ENCODE peak calls at places on chromosomes 16 and 17, in six cellular contexts. T, W, B, X, J and V are unnamed samples.

GRCh38 chr16:22898131-22898530 is 84.2 kb downstream of the HS3ST2 start:
- DNase-seq in J (no peak), X (no peak), T (no peak), W (no peak), B (no peak), V (no peak)

GRCh38 chr16:85228970-85229430 is 116.7 kb upstream of the CIBAR2 start:
- DNase-seq in W (no peak), J (no peak), X (no peak), B (no peak), T (no peak), V (no peak)

GRCh38 chr16:10945065-10945787 is 862 bp downstream of the CLEC16A start:
- DNase-seq in B (no peak), W (no peak), J (no peak), T (no peak), X (no peak), V (no peak)

GRCh38 chr17:78804777-78805176 is 22.7 kb upstream of the CYTH1 start:
- DNase-seq in X (no peak), B (no peak), T (no peak), J (no peak), W (no peak), V (no peak)

GRCh38 chr17:19341211-19341631 is 21.3 kb downstream of the B9D1 start:
- DNase-seq in J (peak), W (no peak), X (no peak), B (no peak), T (no peak), V (peak)

GRCh38 chr17:3959295-3959899 is 4.8 kb downstream of the ATP2A3 start:
- DNase-seq in B (no peak), X (no peak), W (peak), J (no peak), T (peak), V (no peak)

GRCh38 chr17:28338056-28338768 is 2.7 kb downstream of the TNFAIP1 start:
- DNase-seq in T (peak), B (no peak), W (peak), X (no peak), J (no peak), V (no peak)

GRCh38 chr17:72974605-72975232 is 117.8 kb downstream of the SLC39A11 start:
- DNase-seq in X (no peak), J (no peak), B (no peak), W (no peak), T (peak), V (no peak)

GRCh38 chr16:53968454-53968853 is 264.5 kb downstream of the FTO start:
- DNase-seq in J (no peak), T (peak), B (no peak), W (peak), X (no peak), V (no peak)

GRCh38 chr17:44533533-44534246 is 23.6 kb upstream of the FZD2 start:
- DNase-seq in T (peak), W (peak), B (peak), J (peak), X (peak), V (peak)

GRCh38 chr17:29589524-29590260 is at the start of gene GIT1:
- DNase-seq in B (peak), T (peak), X (peak), J (peak), W (peak), V (peak)

GRCh38 chr16:50065624-50066481 is at the start of gene HEATR3:
- DNase-seq in W (peak), T (peak), X (peak), B (peak), J (peak), V (peak)

GRCh38 chr17:50841949-50842354 is 6.6 kb downstream of the WFIKKN2 start:
- DNase-seq in J (peak), T (peak), X (peak), B (peak), W (peak), V (peak)

GRCh38 chr17:79936661-79937434 is 97.6 kb upstream of the CBX4 start:
- DNase-seq in B (no peak), J (no peak), W (peak), T (peak), X (no peak), V (no peak)

GRCh38 chr17:44202756-44203155 is 3.1 kb upstream of the ATXN7L3 start:
- DNase-seq in J (no peak), B (no peak), T (no peak), W (no peak), X (no peak), V (no peak)

GRCh38 chr17:39077874-39078273 is 73.6 kb downstream of the PLXDC1 start:
- DNase-seq in B (no peak), T (no peak), X (no peak), W (no peak), J (no peak), V (no peak)
- TF ChIP-seq CTCF in B (no peak), T (peak), X (no peak), W (no peak), J (no peak), V (peak)

GRCh38 chr17:21376585-21376834 is 353 bp downstream of the KCNJ12 start:
- DNase-seq in T (no peak), X (no peak), W (no peak), J (no peak), B (no peak), V (no peak)

GRCh38 chr17:21378553-21378952 is 2.4 kb downstream of the KCNJ12 start:
- DNase-seq in B (no peak), W (no peak), X (no peak), J (no peak), T (no peak), V (no peak)

GRCh38 chr17:21376835-21377690 is 906 bp downstream of the KCNJ12 start:
- DNase-seq in T (peak), J (no peak), B (peak), W (peak), X (no peak), V (no peak)

GRCh38 chr17:21379080-21379711 is 3.0 kb downstream of the KCNJ12 start:
- DNase-seq in X (no peak), W (no peak), B (no peak), J (no peak), T (no peak), V (no peak)

DNA sequence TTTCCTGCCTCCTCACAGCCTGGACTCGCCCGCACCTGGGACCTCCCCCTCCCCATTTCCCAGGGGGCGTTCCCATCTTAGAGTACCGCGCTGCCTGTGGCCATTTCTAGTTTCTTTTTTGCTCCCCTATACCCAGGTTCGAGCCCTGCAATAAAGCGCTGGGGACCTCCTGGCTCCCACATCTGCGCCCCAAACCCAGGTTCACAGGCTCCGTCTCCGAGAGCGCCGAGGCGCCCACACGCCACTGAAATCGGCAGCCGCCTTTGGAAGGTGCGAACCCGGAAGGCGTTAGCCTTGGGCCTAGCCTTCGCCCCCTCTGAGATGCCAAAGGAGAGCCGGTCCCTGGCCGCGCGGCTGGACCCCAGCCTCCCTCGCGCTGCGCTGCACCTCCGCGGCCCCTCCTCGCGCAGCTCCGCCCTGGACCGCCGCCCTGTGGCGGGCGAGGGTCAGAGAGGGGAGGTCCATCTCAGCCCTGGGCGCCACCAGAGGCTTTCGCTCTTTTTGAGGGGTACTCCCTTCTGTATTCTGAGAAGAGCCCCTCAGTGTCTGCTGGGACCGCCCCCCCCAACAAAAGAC is 1.8 kb downstream of the KCNJ12 start:
- DNase-seq in J (no peak), X (no peak), W (no peak), T (no peak), B (peak), V (no peak)
- TF ChIP-seq CTCF in J (no peak), X (peak), W (no peak), T (no peak), B (no peak), V (no peak)

GRCh38 chr16:1941162-1941923 is 1.7 kb downstream of the MSRB1 start:
- DNase-seq in X (no peak), W (no peak), B (peak), J (no peak), T (no peak), V (no peak)
- TF ChIP-seq CTCF in X (peak), W (no peak), B (peak), J (no peak), T (no peak), V (no peak)

DNA sequence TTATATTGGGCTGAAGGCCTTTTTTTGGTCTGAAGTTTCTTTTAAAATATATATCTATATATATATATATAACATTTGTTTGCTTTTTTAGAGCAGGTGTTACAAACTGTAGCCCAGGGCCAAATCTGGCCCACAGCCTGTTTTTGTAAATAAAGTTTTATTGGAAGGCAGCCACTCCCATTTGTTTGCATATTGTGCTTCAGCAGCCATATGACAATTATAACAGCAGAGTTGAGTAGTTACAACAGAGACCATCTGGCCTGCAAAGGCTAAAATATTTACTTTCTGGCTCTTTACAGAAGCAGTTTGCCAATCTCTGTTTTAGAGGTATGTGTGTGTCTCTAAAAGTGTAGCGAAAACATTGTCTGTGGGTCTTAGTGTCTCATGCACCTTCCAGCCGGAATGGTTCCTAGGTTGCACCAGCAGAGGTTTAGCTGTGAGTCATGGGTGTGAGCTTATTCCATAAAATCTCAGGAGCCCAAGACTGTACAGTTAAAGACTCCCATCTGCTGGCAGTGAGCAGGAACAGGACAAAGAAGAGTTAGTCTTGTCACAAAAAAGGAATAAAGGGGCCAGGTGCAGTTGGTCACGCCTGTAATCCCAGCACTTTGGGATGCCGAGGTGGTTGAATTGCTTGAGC is 23.8 kb downstream of the LCMT1 start:
- DNase-seq in X (no peak), T (peak), B (no peak), J (no peak), W (peak), V (no peak)
- TF ChIP-seq CTCF in X (no peak), T (peak), B (no peak), J (no peak), W (peak), V (peak)

DNA sequence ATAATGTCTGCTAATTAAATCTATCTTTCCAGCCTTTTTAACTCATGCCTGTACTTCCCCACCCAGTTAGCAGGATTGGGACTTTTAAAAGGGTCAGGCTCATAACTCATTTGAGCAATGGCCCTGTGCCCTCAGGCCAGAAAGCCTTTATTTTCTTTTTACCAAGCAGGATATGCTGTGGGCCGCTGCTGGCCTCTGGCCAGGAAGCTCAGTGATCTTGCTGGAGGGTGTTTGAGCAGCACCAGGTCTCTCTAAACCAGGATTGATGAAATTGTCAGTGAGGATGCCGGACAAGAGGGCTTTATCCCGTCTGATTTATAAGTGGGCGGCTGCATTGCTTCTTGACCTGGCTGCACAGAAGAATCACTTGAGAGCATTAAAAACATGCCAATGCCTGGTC is 187.8 kb downstream of the RAB11FIP4 start:
- DNase-seq in X (no peak), B (no peak), J (no peak), T (peak), W (no peak), V (no peak)
- TF ChIP-seq CTCF in X (no peak), B (no peak), J (no peak), T (no peak), W (no peak), V (no peak)

GRCh38 chr16:67326472-67327309 is at the start of the genes KCTD19 and LRRC36:
- DNase-seq in W (no peak), T (no peak), J (peak), B (peak), X (peak), V (no peak)
- TF ChIP-seq CTCF in W (peak), T (peak), J (peak), B (peak), X (peak), V (peak)

GRCh38 chr16:67264277-67264676 is 15.1 kb upstream of the PLEKHG4 start:
- DNase-seq in B (no peak), W (no peak), T (no peak), J (peak), X (no peak), V (peak)
- TF ChIP-seq CTCF in B (no peak), W (no peak), T (peak), J (no peak), X (no peak), V (peak)